ENCODE peak calls at places on chromosomes 5 and 9, in six cellular contexts. I, H, F, X, A and V are unnamed samples.

GRCh38 chr5:543755-544674 is 19.8 kb upstream of the SLC9A3 start:
- DNase-seq in H (peak; percentile 41), X (no peak), I (peak; percentile 43), A (peak; percentile 27), F (no peak), V (no peak)

GRCh38 chr9:93286252-93287188 is 102.6 kb downstream of the WNK2 start:
- DNase-seq in F (no peak), H (no peak), I (no peak), X (no peak), A (no peak), V (no peak)

GRCh38 chr5:43997647-43998251 is 391.5 kb downstream of the FGF10 start:
- DNase-seq in H (no peak), X (no peak), A (no peak), I (no peak), F (peak; percentile 70), V (no peak)

GRCh38 chr5:171667341-171668096 is 118.1 kb upstream of the SMIM23 start:
- DNase-seq in A (peak; percentile 28), H (peak; percentile 71), I (peak; percentile 75), F (peak; percentile 72), X (no peak), V (peak; percentile 23)

GRCh38 chr5:82806513-82806912 is 270.7 kb downstream of the TMEM167A start:
- DNase-seq in X (no peak), I (no peak), H (no peak), F (no peak), A (no peak), V (no peak)

GRCh38 chr5:77167695-77168111 is 42.8 kb upstream of the PDE8B start:
- DNase-seq in F (peak; percentile 92), A (no peak), I (peak; percentile 35), H (peak; percentile 15), X (peak; percentile 92), V (no peak)

GRCh38 chr5:109961755-109962154 is 272.0 kb downstream of the MAN2A1 start:
- DNase-seq in H (no peak), I (no peak), F (no peak), A (no peak), X (no peak), V (no peak)

GRCh38 chr9:99353408-99353807 is 131.3 kb downstream of the SEC61B start:
- DNase-seq in A (peak; percentile 67), F (peak; percentile 98), X (no peak), I (no peak), H (peak; percentile 52), V (peak; percentile 26)

GRCh38 chr5:143695244-143695885 is 116.6 kb upstream of the HMHB1 start:
- DNase-seq in X (no peak), H (no peak), I (no peak), A (no peak), F (peak; percentile 79), V (no peak)

GRCh38 chr5:115132465-115132864 is 37.2 kb downstream of the TRIM36 start:
- DNase-seq in F (no peak), X (no peak), I (no peak), A (no peak), H (no peak), V (no peak)

GRCh38 chr5:79418276-79418675 is 95.7 kb downstream of the HOMER1 start:
- DNase-seq in A (no peak), H (no peak), I (no peak), F (no peak), X (no peak), V (no peak)

GRCh38 chr9:120874861-120875565 is 2.0 kb downstream of the PHF19 start:
- DNase-seq in H (no peak), F (no peak), I (no peak), X (no peak), A (no peak), V (no peak)

GRCh38 chr9:109722007-109722406 is 58.0 kb upstream of the PALM2AKAP2 start:
- DNase-seq in X (no peak), H (no peak), F (no peak), I (no peak), A (no peak), V (no peak)

GRCh38 chr9:29209748-29210276 is 1636.5 kb upstream of the C9orf72 start:
- DNase-seq in A (no peak), H (no peak), X (no peak), F (no peak), I (no peak), V (no peak)

GRCh38 chr5:67648201-67648671 is 451.6 kb upstream of the CD180 start:
- DNase-seq in F (no peak), I (peak; percentile 85), A (peak; percentile 77), X (no peak), H (peak; percentile 83), V (peak; percentile 95)

GRCh38 chr5:51398875-51399635 is 15.8 kb downstream of the ISL1 start:
- DNase-seq in A (no peak), I (no peak), F (no peak), X (no peak), H (no peak), V (no peak)
- H3K27ac ChIP-seq in A (no peak overlapping the region), I (no peak overlapping the region), F (no peak overlapping the region), X (no peak overlapping the region), H (no peak overlapping the region), V (no peak overlapping the region)

GRCh38 chr9:130217838-130218237 is 45.6 kb downstream of the NCS1 start:
- DNase-seq in I (no peak), F (no peak), X (no peak), A (no peak), H (no peak), V (no peak)

GRCh38 chr9:130222833-130223232 is 42.7 kb upstream of the HMCN2 start:
- DNase-seq in H (no peak), A (no peak), F (no peak), X (no peak), I (no peak), V (no peak)

GRCh38 chr9:130225071-130225470 is 40.5 kb upstream of the HMCN2 start:
- DNase-seq in A (no peak), H (no peak), I (no peak), F (no peak), X (no peak), V (no peak)

GRCh38 chr9:130219661-130220081 is 45.9 kb upstream of the HMCN2 start:
- DNase-seq in I (no peak), A (no peak), X (no peak), F (no peak), H (no peak), V (no peak)

DNA sequence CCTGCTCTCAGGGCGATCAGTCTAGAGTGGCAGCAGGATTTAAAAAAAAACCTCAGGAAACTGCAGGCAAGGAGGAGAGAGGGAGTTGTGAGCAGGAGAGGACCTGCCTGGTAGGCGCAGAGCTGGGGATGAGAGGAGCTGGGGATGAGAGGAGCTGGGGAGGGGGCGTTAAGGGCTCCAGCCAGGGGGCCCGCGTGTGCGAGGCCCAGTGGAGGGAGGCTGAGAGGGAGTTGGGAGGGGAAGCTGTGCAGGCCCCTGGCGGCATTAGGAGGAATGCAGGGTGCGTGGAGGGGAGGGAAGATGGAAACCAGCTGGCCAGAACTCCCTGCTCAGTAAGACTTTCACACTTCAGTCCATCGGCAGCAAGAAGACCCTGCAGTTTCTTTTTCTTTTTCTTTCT is 45.2 kb upstream of the HMCN2 start:
- DNase-seq in I (no peak), H (no peak), A (no peak), F (peak; percentile 72), X (no peak), V (peak; percentile 41)
- TF ChIP-seq CTCF in I (no peak), H (no peak), A (no peak), F (peak; percentile 34), X (no peak), V (no peak)

DNA sequence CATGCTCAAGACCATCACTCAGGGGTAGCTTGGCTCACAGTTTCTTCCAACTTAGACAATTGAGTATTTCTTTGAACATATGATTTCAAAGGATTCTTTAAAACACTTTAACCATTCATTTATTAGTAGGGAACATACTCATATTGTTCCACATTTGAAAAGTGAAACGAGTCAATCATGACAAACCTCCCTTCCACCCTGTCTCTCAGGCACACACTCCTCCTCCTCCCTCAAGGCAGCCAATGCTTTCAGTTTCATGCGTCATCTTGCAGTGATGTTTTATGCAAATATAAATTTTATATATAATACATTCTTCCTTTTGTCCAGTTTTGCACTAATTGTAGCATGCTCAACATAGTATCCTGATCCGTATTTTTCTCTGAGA is 126.0 kb upstream of the BOD1 start:
- DNase-seq in A (no peak), I (no peak), H (no peak), X (no peak), F (no peak), V (no peak)
- H3K27ac ChIP-seq in A (no peak overlapping the region), I (no peak overlapping the region), H (no peak overlapping the region), X (no peak overlapping the region), F (no peak overlapping the region), V (no peak overlapping the region)

DNA sequence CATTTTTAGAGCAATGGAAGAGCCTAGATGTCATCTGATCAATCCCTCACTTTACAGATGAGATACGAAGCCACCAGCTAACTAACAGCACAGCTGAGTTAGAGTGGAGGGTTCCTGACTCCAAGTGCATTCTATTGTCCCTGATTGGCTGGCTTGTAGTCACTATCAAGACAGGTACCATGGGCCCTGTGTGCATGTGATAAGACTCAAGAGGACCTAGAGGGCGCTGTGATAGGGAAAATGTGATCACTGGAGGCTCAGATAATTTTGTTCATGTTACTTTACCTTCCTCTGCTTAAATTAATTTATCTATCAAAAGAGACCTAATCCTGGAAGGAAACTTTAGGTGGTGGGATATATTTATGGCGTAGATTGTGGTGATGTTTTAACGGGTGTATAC is 19.5 kb upstream of the SNAPC3 start:
- DNase-seq in F (no peak), H (no peak), X (peak; percentile 69), A (no peak), I (no peak), V (no peak)
- TF ChIP-seq CTCF in F (no peak), H (no peak), X (peak; percentile 37), A (no peak), I (no peak), V (no peak)

GRCh38 chr5:151021771-151022170 is 1.4 kb downstream of the GPX3 start:
- DNase-seq in I (no peak), F (no peak), A (no peak), X (no peak), H (no peak), V (no peak)
- H3K27ac ChIP-seq in I (peak overlapping the region; percentile 98), F (no peak overlapping the region), A (peak overlapping the region; percentile 95), X (no peak overlapping the region), H (peak overlapping the region; percentile 96), V (peak overlapping the region; percentile 75)

DNA sequence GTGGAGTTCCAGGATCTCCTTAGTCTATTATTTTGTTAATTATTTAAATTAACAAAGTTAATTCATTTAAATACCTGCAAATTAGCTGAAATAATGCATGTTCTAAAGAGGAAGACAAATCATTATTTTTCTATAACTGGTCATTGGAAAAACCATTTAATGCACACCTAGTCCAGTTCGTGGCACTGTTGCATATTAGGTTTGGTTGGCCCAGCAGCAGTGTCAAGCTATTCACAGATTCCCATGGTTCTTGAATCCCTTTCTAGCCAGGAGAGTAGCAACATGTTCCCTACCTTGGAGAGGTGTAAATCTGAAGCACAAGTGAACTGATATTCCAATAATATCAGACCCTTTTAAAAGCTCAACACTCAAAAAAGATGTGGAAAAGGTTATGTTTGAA is 155.2 kb downstream of the TMEM161B start:
- DNase-seq in X (no peak), A (no peak), I (no peak), H (no peak), F (no peak), V (no peak)
- TF ChIP-seq CTCF in X (no peak), A (no peak), I (no peak), H (no peak), F (no peak), V (no peak)

DNA sequence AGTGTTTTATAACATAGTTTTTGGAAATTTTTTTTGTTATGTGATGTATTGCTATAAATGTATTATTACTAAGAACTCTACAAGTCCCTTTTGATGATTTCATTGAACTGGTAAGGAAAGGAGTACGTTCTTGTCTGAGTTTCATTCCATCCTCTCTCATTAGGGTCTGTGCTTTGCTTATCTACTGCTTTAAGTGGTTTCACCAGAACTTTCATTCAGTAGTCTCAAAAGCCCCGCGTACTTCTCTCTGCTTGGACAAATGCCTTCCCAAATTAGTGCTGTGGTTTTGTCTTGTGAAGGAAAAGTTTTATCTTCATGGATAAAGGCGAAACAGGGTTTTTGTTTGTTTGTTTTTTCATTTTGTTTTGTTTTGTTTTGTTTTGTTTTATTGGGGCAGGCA is 469.8 kb upstream of the WWC1 start:
- DNase-seq in I (no peak), F (no peak), H (no peak), A (no peak), X (no peak), V (no peak)
- H3K27ac ChIP-seq in I (no peak overlapping the region), F (no peak overlapping the region), H (no peak overlapping the region), A (peak overlapping the region; percentile 64), X (no peak overlapping the region), V (peak overlapping the region; percentile 22)